ENCODE peak calls at places on chromosomes 6 and 20, in five cellular contexts. One of them, this sample, is unnamed.

GRCh38 chr20:15656124-15656523 is 917.1 kb downstream of the KIF16B start:
- DNase-seq in pancreas: no peak
- DNase-seq in NAMALWA: no peak
- DNase-seq in AG10803: peak; percentile 26
- DNase-seq in activated effector memory CD4-positive, alpha-beta T cell treated with anti-CD3 and anti-CD28 coated beads, Interleukin-2, amount 50 U/mL, for 16 hours: no peak
- DNase-seq in this sample: no peak

GRCh38 chr6:6599468-6599873 is 11.0 kb downstream of the LY86 start:
- DNase-seq in AG10803: no peak
- DNase-seq in NAMALWA: no peak
- DNase-seq in activated effector memory CD4-positive, alpha-beta T cell treated with anti-CD3 and anti-CD28 coated beads, Interleukin-2, amount 50 U/mL, for 16 hours: no peak
- DNase-seq in pancreas: no peak
- DNase-seq in this sample: peak; percentile 42

GRCh38 chr6:105669232-105669631 is 266.4 kb upstream of the PREP start:
- DNase-seq in activated effector memory CD4-positive, alpha-beta T cell treated with anti-CD3 and anti-CD28 coated beads, Interleukin-2, amount 50 U/mL, for 16 hours: no peak
- DNase-seq in AG10803: no peak
- DNase-seq in NAMALWA: no peak
- DNase-seq in pancreas: no peak
- DNase-seq in this sample: no peak

GRCh38 chr6:36232172-36232571 is 35.6 kb downstream of the BRPF3 start:
- DNase-seq in activated effector memory CD4-positive, alpha-beta T cell treated with anti-CD3 and anti-CD28 coated beads, Interleukin-2, amount 50 U/mL, for 16 hours: no peak
- DNase-seq in AG10803: no peak
- DNase-seq in pancreas: no peak
- DNase-seq in NAMALWA: no peak
- DNase-seq in this sample: no peak

GRCh38 chr20:3248167-3248992 is 9.4 kb upstream of the SLC4A11 start:
- DNase-seq in NAMALWA: no peak
- DNase-seq in AG10803: peak; percentile 33
- DNase-seq in activated effector memory CD4-positive, alpha-beta T cell treated with anti-CD3 and anti-CD28 coated beads, Interleukin-2, amount 50 U/mL, for 16 hours: no peak
- DNase-seq in pancreas: no peak
- DNase-seq in this sample: peak; percentile 36

GRCh38 chr20:54103762-54104600 is 33.6 kb upstream of the BCAS1 start:
- DNase-seq in pancreas: no peak
- DNase-seq in activated effector memory CD4-positive, alpha-beta T cell treated with anti-CD3 and anti-CD28 coated beads, Interleukin-2, amount 50 U/mL, for 16 hours: no peak
- DNase-seq in NAMALWA: no peak
- DNase-seq in AG10803: no peak
- DNase-seq in this sample: peak; percentile 16

GRCh38 chr6:47741807-47742206 is 40.0 kb upstream of the OPN5 start:
- DNase-seq in AG10803: no peak
- DNase-seq in NAMALWA: no peak
- DNase-seq in activated effector memory CD4-positive, alpha-beta T cell treated with anti-CD3 and anti-CD28 coated beads, Interleukin-2, amount 50 U/mL, for 16 hours: no peak
- DNase-seq in pancreas: no peak
- DNase-seq in this sample: peak; percentile 41

GRCh38 chr20:63138855-63139341 is 77.0 kb downstream of the YTHDF1 start:
- DNase-seq in NAMALWA: no peak
- DNase-seq in AG10803: peak; percentile 10
- DNase-seq in pancreas: no peak
- DNase-seq in activated effector memory CD4-positive, alpha-beta T cell treated with anti-CD3 and anti-CD28 coated beads, Interleukin-2, amount 50 U/mL, for 16 hours: no peak
- DNase-seq in this sample: no peak

GRCh38 chr6:158006331-158006730 is 24.7 kb downstream of the SYNJ2 start:
- DNase-seq in pancreas: no peak
- DNase-seq in activated effector memory CD4-positive, alpha-beta T cell treated with anti-CD3 and anti-CD28 coated beads, Interleukin-2, amount 50 U/mL, for 16 hours: no peak
- DNase-seq in AG10803: no peak
- DNase-seq in NAMALWA: no peak
- DNase-seq in this sample: no peak

GRCh38 chr20:33821270-33821836 is 10.2 kb downstream of the CHMP4B start:
- DNase-seq in pancreas: no peak
- DNase-seq in AG10803: no peak
- DNase-seq in activated effector memory CD4-positive, alpha-beta T cell treated with anti-CD3 and anti-CD28 coated beads, Interleukin-2, amount 50 U/mL, for 16 hours: no peak
- DNase-seq in NAMALWA: no peak
- DNase-seq in this sample: no peak

GRCh38 chr20:54221383-54221782 is 13.5 kb downstream of the PFDN4 start:
- DNase-seq in AG10803: no peak
- DNase-seq in activated effector memory CD4-positive, alpha-beta T cell treated with anti-CD3 and anti-CD28 coated beads, Interleukin-2, amount 50 U/mL, for 16 hours: no peak
- DNase-seq in NAMALWA: peak; percentile 16
- DNase-seq in pancreas: peak; percentile 46
- DNase-seq in this sample: no peak

GRCh38 chr20:41287327-41287726 is 30.2 kb downstream of the ZHX3 start:
- DNase-seq in pancreas: no peak
- DNase-seq in activated effector memory CD4-positive, alpha-beta T cell treated with anti-CD3 and anti-CD28 coated beads, Interleukin-2, amount 50 U/mL, for 16 hours: no peak
- DNase-seq in AG10803: peak; percentile 85
- DNase-seq in NAMALWA: no peak
- DNase-seq in this sample: no peak

GRCh38 chr6:110933913-110934312 is 24.6 kb upstream of the GTF3C6 start:
- DNase-seq in NAMALWA: no peak
- DNase-seq in activated effector memory CD4-positive, alpha-beta T cell treated with anti-CD3 and anti-CD28 coated beads, Interleukin-2, amount 50 U/mL, for 16 hours: no peak
- DNase-seq in pancreas: no peak
- DNase-seq in AG10803: no peak
- DNase-seq in this sample: no peak

GRCh38 chr6:14713008-14713452 is 532.8 kb upstream of the JARID2 start:
- DNase-seq in activated effector memory CD4-positive, alpha-beta T cell treated with anti-CD3 and anti-CD28 coated beads, Interleukin-2, amount 50 U/mL, for 16 hours: no peak
- DNase-seq in NAMALWA: no peak
- DNase-seq in AG10803: peak; percentile 88
- DNase-seq in pancreas: no peak
- DNase-seq in this sample: no peak

GRCh38 chr20:50299325-50299629 is 108.6 kb downstream of the CEBPB start:
- DNase-seq in AG10803: no peak
- DNase-seq in NAMALWA: no peak
- DNase-seq in activated effector memory CD4-positive, alpha-beta T cell treated with anti-CD3 and anti-CD28 coated beads, Interleukin-2, amount 50 U/mL, for 16 hours: no peak
- DNase-seq in pancreas: no peak
- DNase-seq in this sample: no peak

GRCh38 chr20:37389241-37389747 is 43.4 kb downstream of the SRC start:
- DNase-seq in AG10803: no peak
- DNase-seq in activated effector memory CD4-positive, alpha-beta T cell treated with anti-CD3 and anti-CD28 coated beads, Interleukin-2, amount 50 U/mL, for 16 hours: peak; percentile 28
- DNase-seq in NAMALWA: no peak
- DNase-seq in pancreas: no peak
- DNase-seq in this sample: peak; percentile 16

GRCh38 chr6:144104898-144105487 is 9.6 kb upstream of the SF3B5 start:
- DNase-seq in pancreas: peak; percentile 20
- DNase-seq in AG10803: peak; percentile 77
- DNase-seq in NAMALWA: peak; percentile 86
- DNase-seq in activated effector memory CD4-positive, alpha-beta T cell treated with anti-CD3 and anti-CD28 coated beads, Interleukin-2, amount 50 U/mL, for 16 hours: no peak
- DNase-seq in this sample: no peak

GRCh38 chr6:154399097-154399496 is 42.5 kb upstream of the IPCEF1 start:
- DNase-seq in pancreas: no peak
- DNase-seq in AG10803: peak; percentile 58
- DNase-seq in activated effector memory CD4-positive, alpha-beta T cell treated with anti-CD3 and anti-CD28 coated beads, Interleukin-2, amount 50 U/mL, for 16 hours: no peak
- DNase-seq in NAMALWA: no peak
- DNase-seq in this sample: no peak

GRCh38 chr6:161549977-161550655 is 276.3 kb upstream of the AGPAT4 start:
- DNase-seq in pancreas: no peak
- DNase-seq in NAMALWA: no peak
- DNase-seq in AG10803: no peak
- DNase-seq in activated effector memory CD4-positive, alpha-beta T cell treated with anti-CD3 and anti-CD28 coated beads, Interleukin-2, amount 50 U/mL, for 16 hours: no peak
- DNase-seq in this sample: no peak

GRCh38 chr6:111080713-111081112 is 6.6 kb upstream of the SLC16A10 start:
- DNase-seq in activated effector memory CD4-positive, alpha-beta T cell treated with anti-CD3 and anti-CD28 coated beads, Interleukin-2, amount 50 U/mL, for 16 hours: no peak
- DNase-seq in AG10803: peak; percentile 9
- DNase-seq in NAMALWA: no peak
- DNase-seq in pancreas: peak; percentile 76
- DNase-seq in this sample: peak; percentile 24

GRCh38 chr6:80203283-80203682 is 96.8 kb downstream of the BCKDHB start:
- DNase-seq in activated effector memory CD4-positive, alpha-beta T cell treated with anti-CD3 and anti-CD28 coated beads, Interleukin-2, amount 50 U/mL, for 16 hours: no peak
- DNase-seq in NAMALWA: no peak
- DNase-seq in AG10803: no peak
- DNase-seq in pancreas: no peak
- DNase-seq in this sample: no peak

GRCh38 chr20:17617868-17618672 is 48.2 kb downstream of the DSTN start:
- DNase-seq in activated effector memory CD4-positive, alpha-beta T cell treated with anti-CD3 and anti-CD28 coated beads, Interleukin-2, amount 50 U/mL, for 16 hours: peak; percentile 56
- DNase-seq in pancreas: peak; percentile 68
- DNase-seq in NAMALWA: no peak
- DNase-seq in AG10803: no peak
- DNase-seq in this sample: no peak

GRCh38 chr6:163370807-163371206 is 43.7 kb upstream of the QKI start:
- DNase-seq in NAMALWA: no peak
- DNase-seq in activated effector memory CD4-positive, alpha-beta T cell treated with anti-CD3 and anti-CD28 coated beads, Interleukin-2, amount 50 U/mL, for 16 hours: no peak
- DNase-seq in pancreas: no peak
- DNase-seq in AG10803: no peak
- DNase-seq in this sample: no peak

This sample was measured in left colon.